ENCODE peak calls at places on chromosomes 4 and X, in four cellular contexts. X is K562, T is H1, J is HepG2. N is an unnamed sample.
A peak's percentile ranks its signal among the peaks of the same experiment; 100 is the strongest.

GRCh38 chr4:7266525-7267292 is 74.4 kb downstream of the SORCS2 start:
- DNase-seq in J (no peak), T (no peak), X (no peak), N (no peak)

GRCh38 chr4:152850377-152850776 is 70.6 kb downstream of the ARFIP1 start:
- DNase-seq in J (peak; percentile 7), T (no peak), X (no peak), N (no peak)

GRCh38 chrX:140099221-140099620 is 133.9 kb upstream of the CXorf66 start:
- DNase-seq in T (no peak), J (no peak), X (no peak), N (no peak)

GRCh38 chrX:33831211-33831610 is 300.9 kb downstream of the FAM47A start:
- DNase-seq in X (no peak), T (no peak), J (no peak), N (no peak)

GRCh38 chr4:137685357-137685756 is 153.1 kb upstream of the PCDH18 start:
- DNase-seq in J (no peak), T (no peak), X (no peak), N (no peak)

GRCh38 chr4:27910227-27910626 is 1049.6 kb downstream of the STIM2 start:
- DNase-seq in J (no peak), X (no peak), T (no peak), N (no peak)

GRCh38 chr4:74428278-74428677 is 16.7 kb upstream of the AREG start:
- DNase-seq in X (no peak), T (no peak), J (no peak), N (peak; percentile 16)

GRCh38 chr4:33494150-33494549 is 2750.2 kb downstream of the ARAP2 start:
- DNase-seq in X (peak; percentile 2), T (no peak), J (no peak), N (no peak)

GRCh38 chr4:66475596-66475995 is 805.3 kb upstream of the EPHA5 start:
- DNase-seq in J (no peak), X (no peak), T (no peak), N (no peak)

GRCh38 chrX:22041931-22042530 is 9.9 kb downstream of the PHEX start:
- DNase-seq in X (no peak), T (no peak), J (no peak), N (no peak)

GRCh38 chr4:144579411-144580020 is 66.4 kb upstream of the HHIP start:
- DNase-seq in X (no peak), J (no peak), T (no peak), N (peak; percentile 88)

GRCh38 chr4:113960684-113961321 is 18.6 kb downstream of the ARSJ start:
- DNase-seq in T (no peak), J (no peak), X (no peak), N (peak; percentile 65)

GRCh38 chr4:113957961-113958360 is 21.5 kb downstream of the ARSJ start:
- DNase-seq in J (no peak), X (no peak), T (no peak), N (no peak)

GRCh38 chr4:113955948-113956347 is 23.5 kb downstream of the ARSJ start:
- DNase-seq in J (no peak), T (no peak), X (no peak), N (no peak)

GRCh38 chr4:113961322-113961698 is 18.1 kb downstream of the ARSJ start:
- DNase-seq in J (no peak), X (no peak), T (no peak), N (no peak)

GRCh38 chr4:113958766-113959540 is 20.5 kb downstream of the ARSJ start:
- DNase-seq in T (no peak), X (no peak), J (peak; percentile 74), N (peak; percentile 95)
- TF ChIP-seq POLR2A in T (no peak), X (no peak), J (no peak), N (peak; percentile 70)

GRCh38 chr4:175325230-175325629 is 407.1 kb downstream of the ADAM29 start:
- DNase-seq in T (no peak), X (no peak), J (no peak), N (no peak)

GRCh38 chr4:175330236-175330635 is 412.1 kb downstream of the ADAM29 start:
- DNase-seq in J (no peak), T (no peak), X (no peak), N (no peak)

DNA sequence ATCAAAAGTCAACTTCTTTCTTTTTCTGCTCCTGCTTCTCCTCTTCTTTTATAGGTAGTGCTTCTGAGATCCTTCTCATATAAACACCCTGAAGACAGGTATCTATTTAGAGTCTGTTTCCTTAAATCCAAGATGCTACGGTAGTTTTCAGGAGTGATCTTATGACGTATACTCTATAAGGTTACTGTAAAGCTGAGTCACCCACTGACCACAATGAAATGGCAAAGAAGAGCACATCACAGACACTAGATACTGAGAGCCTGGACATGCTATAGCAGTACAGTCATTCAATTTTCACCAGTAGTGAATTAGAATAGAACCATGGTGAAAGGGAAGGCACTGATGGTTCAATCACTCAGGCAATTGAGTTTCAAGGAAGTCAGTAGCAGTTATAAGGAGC is 412.5 kb downstream of the ADAM29 start:
- DNase-seq in T (no peak), J (no peak), X (no peak), N (no peak)
- TF ChIP-seq JUN in T (no peak), J (no peak), X (no peak), N (no peak)

GRCh38 chr4:123351713-123352112 is 44.9 kb upstream of the SPRY1 start:
- DNase-seq in T (no peak), X (no peak), J (no peak), N (no peak)

GRCh38 chr4:123350726-123351125 is 45.9 kb upstream of the SPRY1 start:
- DNase-seq in T (no peak), X (no peak), J (no peak), N (no peak)

GRCh38 chr4:123352240-123352945 is 44.2 kb upstream of the SPRY1 start:
- DNase-seq in T (no peak), J (no peak), X (no peak), N (peak; percentile 80)

GRCh38 chr4:123349401-123350190 is 47.0 kb upstream of the SPRY1 start:
- DNase-seq in T (no peak), X (peak; percentile 86), J (peak; percentile 86), N (no peak)

DNA sequence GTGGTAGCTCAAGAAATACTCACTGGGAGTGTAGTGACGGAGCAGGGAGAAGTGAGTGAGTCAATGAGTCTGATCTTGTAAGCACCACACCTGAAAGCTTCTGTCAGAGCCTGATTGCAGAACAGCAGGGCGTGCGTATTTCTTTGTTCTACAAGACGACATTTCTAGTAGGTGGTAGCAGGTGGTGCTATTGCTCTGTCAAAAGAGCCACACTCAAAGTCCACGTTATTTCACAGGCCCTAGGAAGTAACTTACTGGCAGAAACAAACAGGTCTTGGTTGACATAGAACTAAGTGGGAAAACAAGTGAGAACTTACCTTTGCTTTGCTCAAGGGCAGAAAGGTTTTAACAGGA is 46.4 kb upstream of the SPRY1 start:
- DNase-seq in X (peak; percentile 75), J (peak; percentile 81), T (no peak), N (peak; percentile 36)
- TF ChIP-seq POLR2AphosphoS5 in X (peak; percentile 60), J (no peak), T (no peak), N (no peak)

GRCh38 chr4:118361192-118361591 is 8.4 kb upstream of the PRSS12 start:
- DNase-seq in J (no peak), X (no peak), T (no peak), N (no peak)
- TF ChIP-seq POLR2A in J (no peak), X (no peak), T (no peak), N (no peak)

GRCh38 chr4:68951078-68951805 is at the start of gene UGT2A3:
- DNase-seq in T (no peak), J (peak; percentile 99), X (no peak), N (no peak)

GRCh38 chr4:68948985-68949384 is 2.6 kb downstream of the UGT2A3 start:
- DNase-seq in T (no peak), X (no peak), J (peak; percentile 14), N (no peak)

GRCh38 chr4:68951806-68952585 is 392 bp upstream of the UGT2A3 start:
- DNase-seq in J (peak; percentile 39), T (no peak), X (no peak), N (no peak)

GRCh38 chr4:68948044-68948743 is 3.4 kb downstream of the UGT2A3 start:
- DNase-seq in J (peak; percentile 65), T (no peak), X (no peak), N (no peak)

GRCh38 chr4:68950033-68950432 is 1.6 kb downstream of the UGT2A3 start:
- DNase-seq in J (no peak), X (no peak), T (no peak), N (no peak)
- TF ChIP-seq JUN in J (no peak), X (no peak), T (no peak), N (no peak)

DNA sequence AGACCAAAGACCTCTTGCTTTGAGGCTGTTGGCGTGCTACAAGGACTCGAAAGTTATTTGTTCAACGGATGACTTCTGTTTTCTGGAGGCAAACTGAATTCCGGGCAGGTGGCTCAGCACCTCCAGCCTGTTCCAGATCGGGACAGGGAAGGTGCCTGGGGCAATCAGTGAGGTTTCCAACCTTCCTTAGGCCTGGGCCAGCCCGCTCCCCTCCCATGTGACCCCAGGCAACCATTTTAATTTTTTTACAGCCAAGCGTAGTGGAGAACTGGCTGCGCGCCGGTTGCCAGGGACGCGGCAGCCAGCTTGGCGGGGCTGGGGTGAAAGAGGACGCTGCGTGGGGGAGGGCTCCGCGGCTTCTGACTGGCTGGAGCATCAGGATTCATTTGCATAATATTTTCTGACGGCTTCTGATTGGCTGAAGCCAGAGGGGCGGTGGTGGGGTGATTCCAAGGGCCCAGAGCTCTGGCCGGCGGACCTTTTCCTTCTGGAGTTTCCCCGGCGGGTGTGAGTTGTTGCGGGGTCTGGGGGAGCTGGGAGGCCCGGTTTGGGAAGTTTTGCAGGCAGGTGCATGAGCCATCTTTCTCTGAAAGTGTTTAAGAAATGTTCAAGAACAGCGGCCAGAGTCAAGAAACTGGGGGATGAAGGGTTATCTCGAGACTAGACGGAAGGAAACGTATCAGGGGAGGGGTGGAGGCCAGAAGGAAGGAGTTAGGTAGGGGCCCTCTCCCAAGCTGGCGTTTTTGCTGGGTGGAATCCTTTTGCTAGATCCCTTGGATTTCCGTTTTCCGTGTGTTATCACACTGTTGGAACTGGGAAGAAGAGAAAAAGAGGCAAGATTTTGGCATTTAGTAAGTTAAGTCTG is at the start of gene MID1IP1:
- DNase-seq in J (peak; percentile 81), T (peak; percentile 83), X (peak; percentile 96), N (peak; percentile 91)
- TF ChIP-seq POLR2AphosphoS5 in J (peak; percentile 78), T (no peak), X (peak; percentile 81), N (peak; percentile 40)

N was measured in endothelial cell of umbilical vein.